ENCODE peak calls at places on chromosomes 2 and 18, in five cellular contexts. V, X, T, B and R are unnamed samples.

GRCh38 chr2:177826897-177827296 is 245.7 kb downstream of the PDE11A start:
- DNase-seq in V (no peak), X (no peak), T (no peak), B (no peak), R (no peak)

GRCh38 chr2:191999101-191999836 is 152.4 kb upstream of the CAVIN2 start:
- DNase-seq in V (no peak), X (no peak), T (no peak), B (no peak), R (peak; percentile 51)

GRCh38 chr2:182761903-182762302 is 45.8 kb downstream of the DNAJC10 start:
- DNase-seq in V (no peak), X (no peak), T (peak; percentile 6), B (no peak), R (peak; percentile 60)

GRCh38 chr18:70380915-70381896 is 92.4 kb downstream of the SOCS6 start:
- DNase-seq in V (no peak), X (peak; percentile 72), T (no peak), B (peak; percentile 49), R (no peak)

GRCh38 chr18:44601447-44601846 is 79.2 kb upstream of the SETBP1 start:
- DNase-seq in V (peak; percentile 0), X (no peak), T (peak; percentile 94), B (no peak), R (no peak)

GRCh38 chr2:113342650-113343049 is 63.9 kb upstream of the PAX8 start:
- DNase-seq in V (no peak), X (no peak), T (no peak), B (no peak), R (no peak)

GRCh38 chr18:62187543-62188378 is 706 bp downstream of the RELCH start:
- DNase-seq in V (peak; percentile 73), X (peak; percentile 34), T (peak; percentile 31), B (peak; percentile 34), R (peak; percentile 64)

GRCh38 chr18:7760967-7761946 is 194.1 kb downstream of the PTPRM start:
- DNase-seq in V (no peak), X (no peak), T (no peak), B (no peak), R (peak; percentile 29)

GRCh38 chr2:171172980-171173542 is 12.4 kb upstream of the TLK1 start:
- DNase-seq in V (no peak), X (no peak), T (peak; percentile 36), B (no peak), R (peak; percentile 39)

GRCh38 chr2:113218283-113219091 is 44.7 kb downstream of the PSD4 start:
- DNase-seq in V (no peak), X (peak; percentile 62), T (no peak), B (peak; percentile 66), R (no peak)

GRCh38 chr2:166375205-166375735 is 474 bp downstream of the SCN9A start:
- DNase-seq in V (no peak), X (peak; percentile 32), T (peak; percentile 56), B (no peak), R (peak; percentile 55)

GRCh38 chr2:101718993-101719571 is 21.6 kb downstream of the MAP4K4 start:
- DNase-seq in V (no peak), X (no peak), T (peak; percentile 57), B (no peak), R (no peak)

GRCh38 chr2:16072638-16073290 is 132.4 kb downstream of the MYCN start:
- DNase-seq in V (no peak), X (no peak), T (no peak), B (no peak), R (no peak)

GRCh38 chr2:43898134-43898957 is 59.6 kb downstream of the ABCG8 start:
- DNase-seq in V (no peak), X (peak; percentile 85), T (no peak), B (no peak), R (no peak)

GRCh38 chr2:196801578-196801977 is 2.1 kb upstream of the GTF3C3 start:
- DNase-seq in V (peak; percentile 35), X (no peak), T (peak; percentile 17), B (no peak), R (peak; percentile 24)

GRCh38 chr2:211930331-211930730 is 608.3 kb downstream of the ERBB4 start:
- DNase-seq in V (no peak), X (no peak), T (no peak), B (no peak), R (no peak)

GRCh38 chr2:241895732-241896641 is 26.5 kb downstream of the RTP5 start:
- DNase-seq in V (no peak), X (peak; percentile 74), T (no peak), B (peak; percentile 33), R (peak; percentile 19)

GRCh38 chr2:84297155-84297554 is 161.9 kb downstream of the SUCLG1 start:
- DNase-seq in V (no peak), X (no peak), T (peak; percentile 43), B (no peak), R (no peak)

GRCh38 chr2:219106251-219106650 is 45.5 kb upstream of the IHH start:
- DNase-seq in V (no peak), X (no peak), T (no peak), B (no peak), R (no peak)

GRCh38 chr18:111292-112014 is 46.9 kb upstream of the USP14 start:
- DNase-seq in V (peak; percentile 74), X (peak; percentile 82), T (peak; percentile 62), B (peak; percentile 78), R (peak; percentile 79)

GRCh38 chr2:79512442-79513401 is at the start of gene CTNNA2:
- DNase-seq in V (peak; percentile 67), X (peak; percentile 82), T (peak; percentile 35), B (peak; percentile 37), R (no peak)

GRCh38 chr2:101725515-101726192 is 28.1 kb downstream of the MAP4K4 start:
- DNase-seq in V (no peak), X (peak; percentile 13), T (no peak), B (no peak), R (no peak)